ENCODE peak calls at places on chromosomes 3 and 15, in five cellular contexts. J is GM10248, L is glutamatergic neuron, M is Caco-2, N is caudate nucleus. P is an unnamed sample.

GRCh38 chr15:68335251-68335650 is 57.7 kb downstream of the FEM1B start:
- DNase-seq in J (no peak), L (no peak), M (no peak), N (no peak), P (peak; percentile 41)

GRCh38 chr3:196081834-196082470 is at the start of gene TFRC:
- DNase-seq in J (peak; percentile 100), L (peak; percentile 98), M (peak; percentile 96), N (peak; percentile 77), P (peak; percentile 96)

GRCh38 chr3:100537646-100538338 is 45.4 kb downstream of the TMEM45A start:
- DNase-seq in J (no peak), L (no peak), M (no peak), N (no peak), P (no peak)

GRCh38 chr3:41327718-41328117 is 128.4 kb downstream of the CTNNB1 start:
- DNase-seq in J (no peak), L (no peak), M (peak; percentile 43), N (no peak), P (no peak)

GRCh38 chr15:69727257-69727924 is 274.8 kb downstream of the RPLP1 start:
- DNase-seq in J (no peak), L (no peak), M (no peak), N (no peak), P (no peak)

GRCh38 chr15:100764778-100765457 is 114.7 kb upstream of the ALDH1A3 start:
- DNase-seq in J (peak; percentile 10), L (no peak), M (no peak), N (no peak), P (no peak)

GRCh38 chr3:48678566-48679380 is 6.9 kb downstream of the NCKIPSD start:
- DNase-seq in J (no peak), L (no peak), M (no peak), N (no peak), P (no peak)

GRCh38 chr3:16319307-16319706 is 54.3 kb downstream of the OXNAD1 start:
- DNase-seq in J (peak; percentile 38), L (no peak), M (no peak), N (no peak), P (no peak)

GRCh38 chr15:42031211-42031915 is 10.5 kb upstream of the PLA2G4E start:
- DNase-seq in J (no peak), L (no peak), M (no peak), N (no peak), P (no peak)

GRCh38 chr3:17643691-17644090 is 98.7 kb downstream of the TBC1D5 start:
- DNase-seq in J (no peak), L (no peak), M (no peak), N (no peak), P (no peak)

GRCh38 chr3:153414972-153415371 is 252.9 kb downstream of the RAP2B start:
- DNase-seq in J (no peak), L (no peak), M (no peak), N (no peak), P (no peak)

GRCh38 chr3:19885468-19885867 is 48.5 kb downstream of the EFHB start:
- DNase-seq in J (peak; percentile 50), L (no peak), M (peak; percentile 28), N (no peak), P (peak; percentile 35)

GRCh38 chr3:14537590-14538450 is 2.3 kb downstream of the GRIP2 start:
- DNase-seq in J (no peak), L (peak; percentile 52), M (peak; percentile 35), N (no peak), P (no peak)

GRCh38 chr3:127425505-127426443 is 137.9 kb upstream of the PRR20G start:
- DNase-seq in J (no peak), L (no peak), M (no peak), N (no peak), P (no peak)

GRCh38 chr3:114899186-114899931 is 247.7 kb downstream of the ZBTB20 start:
- DNase-seq in J (no peak), L (no peak), M (peak; percentile 42), N (no peak), P (no peak)

GRCh38 chr15:49877117-49877860 is 241.7 kb downstream of the ATP8B4 start:
- DNase-seq in J (no peak), L (no peak), M (no peak), N (no peak), P (no peak)

GRCh38 chr3:89113887-89114840 is 6.7 kb downstream of the EPHA3 start:
- DNase-seq in J (peak; percentile 34), L (peak; percentile 86), M (peak; percentile 67), N (peak; percentile 62), P (peak; percentile 71)

GRCh38 chr3:143771939-143772338 is 76.3 kb downstream of the SLC9A9 start:
- DNase-seq in J (no peak), L (no peak), M (no peak), N (no peak), P (no peak)

GRCh38 chr3:170689218-170689874 is 103.5 kb upstream of the SLC7A14 start:
- DNase-seq in J (no peak), L (no peak), M (peak; percentile 47), N (no peak), P (no peak)